ENCODE peak calls at places on chromosomes 1 and 21, in four cellular contexts. G, M, J and O are unnamed samples.

GRCh38 chr1:71592646-71593274 is 511.9 kb upstream of the ZRANB2 start:
- DNase-seq in J (no peak), G (no peak), M (no peak), O (no peak)

GRCh38 chr1:9321480-9321849 is 28.8 kb downstream of the SPSB1 start:
- DNase-seq in J (no peak), M (no peak), G (no peak), O (no peak)

GRCh38 chr1:151565500-151566189 is 25.5 kb downstream of the TUFT1 start:
- DNase-seq in G (no peak), M (no peak), J (no peak), O (no peak)

GRCh38 chr21:26288033-26288432 is 117.5 kb upstream of the APP start:
- DNase-seq in M (no peak), J (no peak), G (no peak), O (no peak)

GRCh38 chr1:29105822-29106221 is 17.9 kb downstream of the TMEM200B start:
- DNase-seq in G (no peak), M (no peak), J (no peak), O (no peak)

GRCh38 chr21:41361053-41361785 is 608 bp upstream of the MX2 start:
- DNase-seq in J (no peak), M (no peak), G (no peak), O (no peak)

GRCh38 chr1:117573386-117574040 is 32.3 kb upstream of the TENT5C start:
- DNase-seq in M (no peak), J (no peak), G (no peak), O (no peak)

GRCh38 chr1:203104096-203104495 is 18.3 kb upstream of the MYOG start:
- DNase-seq in J (no peak), G (no peak), M (no peak), O (no peak)

GRCh38 chr1:94746635-94747525 is 73.3 kb upstream of the SLC44A3 start:
- DNase-seq in G (no peak), M (no peak), J (no peak), O (no peak)

GRCh38 chr1:38138498-38139233 is 92.1 kb upstream of the POU3F1 start:
- DNase-seq in M (no peak), J (no peak), G (peak; percentile 40), O (no peak)

GRCh38 chr1:24724345-24725208 is 20.7 kb upstream of the CLIC4 start:
- DNase-seq in G (no peak), J (no peak), M (no peak), O (no peak)

GRCh38 chr1:23422313-23422877 is 2.2 kb downstream of the TCEA3 start:
- DNase-seq in G (no peak), M (peak; percentile 28), J (no peak), O (no peak)

GRCh38 chr1:203573730-203574129 is 52.9 kb upstream of the ATP2B4 start:
- DNase-seq in J (no peak), M (no peak), G (no peak), O (no peak)

GRCh38 chr1:24874611-24875225 is 55.4 kb downstream of the RUNX3 start:
- DNase-seq in M (no peak), G (no peak), J (no peak), O (peak; percentile 58)

GRCh38 chr1:55048453-55049270 is 9.3 kb downstream of the PCSK9 start:
- DNase-seq in J (no peak), M (no peak), G (no peak), O (no peak)

GRCh38 chr1:244371294-244372141 is 80.2 kb downstream of the ADSS2 start:
- DNase-seq in G (peak; percentile 7), M (no peak), J (no peak), O (no peak)

GRCh38 chr1:112017183-112017582 is 27.7 kb upstream of the KCND3 start:
- DNase-seq in G (no peak), J (no peak), M (no peak), O (no peak)